ENCODE peak calls at places on chromosomes 13 and 19, in eight cellular contexts. One of them, this sample, is unnamed.

GRCh38 chr19:4108767-4109625 is 14.9 kb downstream of the MAP2K2 start:
- DNase-seq in heart right ventricle: no peak
- DNase-seq in PC-3: no peak
- DNase-seq in Calu3: no peak
- DNase-seq in pancreas: no peak
- DNase-seq in dorsolateral prefrontal cortex: no peak
- DNase-seq in tibial nerve: no peak
- DNase-seq in GM10248: peak
- DNase-seq in this sample: no peak

GRCh38 chr13:66914155-66914554 is 316.0 kb downstream of the PCDH9 start:
- DNase-seq in heart right ventricle: no peak
- DNase-seq in PC-3: no peak
- DNase-seq in Calu3: no peak
- DNase-seq in pancreas: no peak
- DNase-seq in dorsolateral prefrontal cortex: no peak
- DNase-seq in tibial nerve: no peak
- DNase-seq in GM10248: no peak
- DNase-seq in this sample: no peak

GRCh38 chr19:37902668-37903067 is 3.7 kb downstream of the WDR87 start:
- DNase-seq in heart right ventricle: peak
- DNase-seq in PC-3: peak
- DNase-seq in Calu3: peak
- DNase-seq in pancreas: peak
- DNase-seq in dorsolateral prefrontal cortex: peak
- DNase-seq in tibial nerve: peak
- DNase-seq in GM10248: peak
- DNase-seq in this sample: peak

GRCh38 chr19:5308471-5309437 is 31.9 kb downstream of the PTPRS start:
- DNase-seq in heart right ventricle: peak
- DNase-seq in PC-3: no peak
- DNase-seq in Calu3: no peak
- DNase-seq in pancreas: peak
- DNase-seq in dorsolateral prefrontal cortex: peak
- DNase-seq in tibial nerve: peak
- DNase-seq in GM10248: no peak
- DNase-seq in this sample: peak

GRCh38 chr13:113902956-113903355 is 39.1 kb upstream of the GAS6 start:
- DNase-seq in heart right ventricle: no peak
- DNase-seq in PC-3: no peak
- DNase-seq in Calu3: no peak
- DNase-seq in pancreas: no peak
- DNase-seq in dorsolateral prefrontal cortex: no peak
- DNase-seq in tibial nerve: no peak
- DNase-seq in GM10248: no peak
- DNase-seq in this sample: no peak

GRCh38 chr13:96089749-96090239 is at the start of gene HS6ST3:
- DNase-seq in heart right ventricle: peak
- DNase-seq in PC-3: peak
- DNase-seq in Calu3: no peak
- DNase-seq in pancreas: peak
- DNase-seq in dorsolateral prefrontal cortex: peak
- DNase-seq in tibial nerve: no peak
- DNase-seq in GM10248: peak
- DNase-seq in this sample: peak

GRCh38 chr19:5679289-5680082 is 830 bp downstream of the MICOS13 start:
- DNase-seq in heart right ventricle: peak
- DNase-seq in PC-3: no peak
- DNase-seq in Calu3: no peak
- DNase-seq in pancreas: peak
- DNase-seq in dorsolateral prefrontal cortex: no peak
- DNase-seq in tibial nerve: no peak
- DNase-seq in GM10248: peak
- DNase-seq in this sample: no peak

GRCh38 chr13:36275190-36276002 is 22.2 kb downstream of the CCDC169 start:
- DNase-seq in heart right ventricle: no peak
- DNase-seq in PC-3: peak
- DNase-seq in Calu3: peak
- DNase-seq in pancreas: no peak
- DNase-seq in dorsolateral prefrontal cortex: no peak
- DNase-seq in tibial nerve: no peak
- DNase-seq in GM10248: no peak
- DNase-seq in this sample: peak

GRCh38 chr13:49456156-49456555 is 12.1 kb downstream of the SETDB2 start:
- DNase-seq in heart right ventricle: no peak
- DNase-seq in PC-3: no peak
- DNase-seq in Calu3: no peak
- DNase-seq in pancreas: no peak
- DNase-seq in dorsolateral prefrontal cortex: no peak
- DNase-seq in tibial nerve: no peak
- DNase-seq in GM10248: no peak
- DNase-seq in this sample: no peak

GRCh38 chr19:33825556-33825955 is 28.9 kb downstream of the KCTD15 start:
- DNase-seq in heart right ventricle: no peak
- DNase-seq in PC-3: no peak
- DNase-seq in Calu3: no peak
- DNase-seq in pancreas: no peak
- DNase-seq in dorsolateral prefrontal cortex: no peak
- DNase-seq in tibial nerve: no peak
- DNase-seq in GM10248: no peak
- DNase-seq in this sample: no peak

GRCh38 chr13:33489563-33489962 is 204.0 kb upstream of the STARD13 start:
- DNase-seq in heart right ventricle: no peak
- DNase-seq in PC-3: no peak
- DNase-seq in Calu3: no peak
- DNase-seq in pancreas: no peak
- DNase-seq in dorsolateral prefrontal cortex: no peak
- DNase-seq in tibial nerve: no peak
- DNase-seq in GM10248: no peak
- DNase-seq in this sample: no peak

GRCh38 chr19:35109395-35110112 is 6.1 kb upstream of the FXYD3 start:
- DNase-seq in heart right ventricle: no peak
- DNase-seq in PC-3: no peak
- DNase-seq in Calu3: peak
- DNase-seq in pancreas: no peak
- DNase-seq in dorsolateral prefrontal cortex: peak
- DNase-seq in tibial nerve: no peak
- DNase-seq in GM10248: no peak
- DNase-seq in this sample: peak

GRCh38 chr13:99124695-99125334 is 75.8 kb upstream of the UBAC2 start:
- DNase-seq in heart right ventricle: no peak
- DNase-seq in PC-3: peak
- DNase-seq in Calu3: no peak
- DNase-seq in pancreas: no peak
- DNase-seq in dorsolateral prefrontal cortex: no peak
- DNase-seq in tibial nerve: no peak
- DNase-seq in GM10248: peak
- DNase-seq in this sample: peak

GRCh38 chr13:110126391-110126961 is 180.5 kb downstream of the COL4A1 start:
- DNase-seq in heart right ventricle: peak
- DNase-seq in PC-3: peak
- DNase-seq in Calu3: no peak
- DNase-seq in pancreas: no peak
- DNase-seq in dorsolateral prefrontal cortex: no peak
- DNase-seq in tibial nerve: no peak
- DNase-seq in GM10248: no peak
- DNase-seq in this sample: peak

GRCh38 chr13:25973576-25973975 is 78.2 kb downstream of the SHISA2 start:
- DNase-seq in heart right ventricle: no peak
- DNase-seq in PC-3: no peak
- DNase-seq in Calu3: no peak
- DNase-seq in pancreas: no peak
- DNase-seq in dorsolateral prefrontal cortex: no peak
- DNase-seq in tibial nerve: no peak
- DNase-seq in GM10248: no peak
- DNase-seq in this sample: no peak

GRCh38 chr13:39952244-39953233 is 297.1 kb downstream of the COG6 start:
- DNase-seq in heart right ventricle: no peak
- DNase-seq in PC-3: no peak
- DNase-seq in Calu3: no peak
- DNase-seq in pancreas: no peak
- DNase-seq in dorsolateral prefrontal cortex: no peak
- DNase-seq in tibial nerve: no peak
- DNase-seq in GM10248: no peak
- DNase-seq in this sample: no peak

GRCh38 chr13:39956036-39956435 is 300.6 kb downstream of the COG6 start:
- DNase-seq in heart right ventricle: no peak
- DNase-seq in PC-3: no peak
- DNase-seq in Calu3: no peak
- DNase-seq in pancreas: no peak
- DNase-seq in dorsolateral prefrontal cortex: no peak
- DNase-seq in tibial nerve: no peak
- DNase-seq in GM10248: peak
- DNase-seq in this sample: no peak

GRCh38 chr13:39955560-39955959 is 300.1 kb downstream of the COG6 start:
- DNase-seq in heart right ventricle: no peak
- DNase-seq in PC-3: no peak
- DNase-seq in Calu3: no peak
- DNase-seq in pancreas: no peak
- DNase-seq in dorsolateral prefrontal cortex: no peak
- DNase-seq in tibial nerve: no peak
- DNase-seq in GM10248: no peak
- DNase-seq in this sample: no peak

GRCh38 chr13:39951301-39951700 is 295.8 kb downstream of the COG6 start:
- DNase-seq in heart right ventricle: no peak
- DNase-seq in PC-3: no peak
- DNase-seq in Calu3: no peak
- DNase-seq in pancreas: no peak
- DNase-seq in dorsolateral prefrontal cortex: no peak
- DNase-seq in tibial nerve: no peak
- DNase-seq in GM10248: no peak
- DNase-seq in this sample: no peak

GRCh38 chr13:39954476-39954875 is 299.0 kb downstream of the COG6 start:
- DNase-seq in heart right ventricle: no peak
- DNase-seq in PC-3: no peak
- DNase-seq in Calu3: no peak
- DNase-seq in pancreas: no peak
- DNase-seq in dorsolateral prefrontal cortex: no peak
- DNase-seq in tibial nerve: no peak
- DNase-seq in GM10248: no peak
- DNase-seq in this sample: no peak
- TF ChIP-seq CTCF in heart right ventricle: no peak
- TF ChIP-seq CTCF in PC-3: no peak
- TF ChIP-seq CTCF in Calu3: no peak
- TF ChIP-seq CTCF in pancreas: no peak
- TF ChIP-seq CTCF in dorsolateral prefrontal cortex: no peak
- TF ChIP-seq CTCF in tibial nerve: no peak
- TF ChIP-seq CTCF in GM10248: no peak
- TF ChIP-seq CTCF in this sample: no peak

GRCh38 chr19:8145969-8146368 is 3.4 kb downstream of the FBN3 start:
- DNase-seq in heart right ventricle: no peak
- DNase-seq in PC-3: peak
- DNase-seq in Calu3: peak
- DNase-seq in pancreas: peak
- DNase-seq in dorsolateral prefrontal cortex: no peak
- DNase-seq in tibial nerve: no peak
- DNase-seq in GM10248: no peak
- DNase-seq in this sample: no peak
- TF ChIP-seq CTCF in heart right ventricle: no peak
- TF ChIP-seq CTCF in PC-3: peak
- TF ChIP-seq CTCF in Calu3: no peak
- TF ChIP-seq CTCF in pancreas: no peak
- TF ChIP-seq CTCF in dorsolateral prefrontal cortex: no peak
- TF ChIP-seq CTCF in tibial nerve: no peak
- TF ChIP-seq CTCF in GM10248: no peak
- TF ChIP-seq CTCF in this sample: peak

DNA sequence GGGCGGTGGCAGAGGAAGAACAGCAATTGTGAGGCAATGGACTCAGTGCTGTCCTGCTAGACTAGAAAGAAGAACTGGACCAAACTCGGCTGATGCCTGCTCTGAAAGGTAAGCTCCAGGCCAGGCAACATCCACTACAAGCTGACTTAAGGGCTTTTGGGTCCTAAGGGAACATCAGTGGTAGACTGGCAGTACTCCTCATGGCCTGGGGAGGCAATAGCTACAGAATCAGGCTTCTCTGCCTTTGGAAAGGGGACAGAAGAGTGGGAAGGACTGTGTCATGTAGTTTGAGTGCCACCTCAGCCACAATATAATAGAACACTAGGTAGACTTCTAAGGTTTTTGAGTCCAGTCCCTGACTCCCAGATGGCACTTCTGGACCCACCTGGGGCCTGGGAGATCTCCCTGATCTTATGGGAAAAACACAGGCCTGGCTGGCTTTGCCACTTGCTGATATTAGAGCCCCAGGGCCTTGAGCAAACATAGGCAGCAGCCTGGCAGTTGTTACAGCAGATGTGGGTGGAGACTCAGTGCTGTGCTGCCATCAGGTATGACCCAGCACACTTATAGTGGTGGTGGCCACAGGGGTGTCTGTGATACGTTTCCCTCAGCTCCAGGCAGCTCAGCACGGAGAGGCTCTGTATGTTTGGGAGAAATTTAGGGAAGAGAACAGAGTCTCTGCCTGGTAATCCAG is 9.2 kb upstream of the CLC start:
- DNase-seq in heart right ventricle: no peak
- DNase-seq in PC-3: no peak
- DNase-seq in Calu3: no peak
- DNase-seq in pancreas: peak
- DNase-seq in dorsolateral prefrontal cortex: no peak
- DNase-seq in tibial nerve: no peak
- DNase-seq in GM10248: no peak
- DNase-seq in this sample: no peak
- TF ChIP-seq CTCF in heart right ventricle: no peak
- TF ChIP-seq CTCF in PC-3: no peak
- TF ChIP-seq CTCF in Calu3: no peak
- TF ChIP-seq CTCF in pancreas: no peak
- TF ChIP-seq CTCF in dorsolateral prefrontal cortex: no peak
- TF ChIP-seq CTCF in tibial nerve: no peak
- TF ChIP-seq CTCF in GM10248: no peak
- TF ChIP-seq CTCF in this sample: no peak

DNA sequence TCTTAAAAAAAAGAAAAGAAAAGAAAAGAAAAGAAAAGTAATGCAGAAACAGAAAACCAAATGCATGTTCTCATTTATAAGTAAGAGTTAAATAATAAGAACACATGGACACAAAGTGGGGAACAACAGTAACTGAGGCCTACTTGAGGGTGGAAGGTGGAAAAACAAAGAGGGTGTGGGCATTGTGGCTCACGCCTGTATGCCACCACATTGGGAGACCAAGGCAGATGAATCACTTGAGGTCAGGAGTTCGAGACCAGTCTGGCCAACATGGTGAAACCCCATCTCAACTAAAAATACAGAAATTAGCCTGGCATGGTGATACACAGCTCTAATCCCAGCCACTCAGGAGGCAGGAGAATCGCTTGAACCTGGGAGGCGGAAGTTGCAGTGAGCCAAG is 8.1 kb downstream of the ZNF708 start:
- DNase-seq in heart right ventricle: no peak
- DNase-seq in PC-3: no peak
- DNase-seq in Calu3: no peak
- DNase-seq in pancreas: no peak
- DNase-seq in dorsolateral prefrontal cortex: no peak
- DNase-seq in tibial nerve: no peak
- DNase-seq in GM10248: no peak
- DNase-seq in this sample: no peak
- TF ChIP-seq CTCF in heart right ventricle: no peak
- TF ChIP-seq CTCF in PC-3: no peak
- TF ChIP-seq CTCF in Calu3: no peak
- TF ChIP-seq CTCF in pancreas: no peak
- TF ChIP-seq CTCF in dorsolateral prefrontal cortex: no peak
- TF ChIP-seq CTCF in tibial nerve: no peak
- TF ChIP-seq CTCF in GM10248: no peak
- TF ChIP-seq CTCF in this sample: no peak